ENCODE peak calls at places on chromosomes 5 and 9, in ten cellular contexts. N is AG08396, E is T-cell, K is nephron progenitor cell, A is endodermal cell, U is neural progenitor cell, V is left ventricle myocardium superior, B is retinal pigment epithelial cell, T is psoas muscle, H is PC-3. J is an unnamed sample.

GRCh38 chr9:113154936-113155335 is 4.1 kb downstream of the SLC31A2 start:
- DNase-seq in N (no peak), E (no peak), K (no peak), A (no peak), U (no peak), V (no peak), B (no peak), T (no peak), H (no peak), J (no peak)

GRCh38 chr5:108711898-108712297 is 35.8 kb upstream of the FER start:
- DNase-seq in N (no peak), E (no peak), K (no peak), A (no peak), U (no peak), V (no peak), B (no peak), T (no peak), H (no peak), J (no peak)

GRCh38 chr5:126373621-126374416 is 49.4 kb upstream of the GRAMD2B start:
- DNase-seq in N (no peak), E (peak; percentile 21), K (no peak), A (no peak), U (no peak), V (no peak), B (no peak), T (no peak), H (peak; percentile 36), J (no peak)

GRCh38 chr9:85432599-85432998 is 309.2 kb downstream of the AGTPBP1 start:
- DNase-seq in N (no peak), E (no peak), K (no peak), A (no peak), U (no peak), V (no peak), B (no peak), T (no peak), H (no peak), J (no peak)

GRCh38 chr9:89455356-89455824 is 42.5 kb downstream of the SEMA4D start:
- DNase-seq in N (no peak), E (peak; percentile 66), K (no peak), A (no peak), U (no peak), V (no peak), B (no peak), T (no peak), H (no peak), J (no peak)

GRCh38 chr5:136963521-136963920 is 535.6 kb downstream of the SPOCK1 start:
- DNase-seq in N (no peak), E (no peak), K (no peak), A (no peak), U (no peak), V (no peak), B (no peak), T (no peak), H (peak; percentile 23), J (no peak)

GRCh38 chr5:38509185-38509584 is 47.3 kb downstream of the LIFR start:
- DNase-seq in N (peak; percentile 11), E (no peak), K (no peak), A (no peak), U (no peak), V (no peak), B (no peak), T (no peak), H (peak; percentile 73), J (no peak)

GRCh38 chr5:35229076-35230042 is 928 bp downstream of the PRLR start:
- DNase-seq in N (no peak), E (no peak), K (peak; percentile 39), A (peak; percentile 93), U (peak; percentile 71), V (no peak), B (no peak), T (no peak), H (peak; percentile 61), J (no peak)

GRCh38 chr9:93093449-93094293 is 2.3 kb upstream of the CARD19 start:
- DNase-seq in N (no peak), E (no peak), K (no peak), A (peak; percentile 46), U (no peak), V (no peak), B (no peak), T (peak; percentile 52), H (no peak), J (no peak)

GRCh38 chr5:171840066-171840465 is 54.4 kb downstream of the SMIM23 start:
- DNase-seq in N (no peak), E (no peak), K (no peak), A (no peak), U (peak; percentile 17), V (no peak), B (no peak), T (no peak), H (no peak), J (no peak)

GRCh38 chr5:149271195-149271716 is 403 bp upstream of the AFAP1L1 start:
- DNase-seq in N (no peak), E (no peak), K (no peak), A (peak; percentile 82), U (no peak), V (no peak), B (no peak), T (no peak), H (no peak), J (no peak)

GRCh38 chr5:52895070-52895469 is 94.1 kb upstream of the ITGA2 start:
- DNase-seq in N (no peak), E (no peak), K (no peak), A (no peak), U (no peak), V (no peak), B (no peak), T (no peak), H (no peak), J (no peak)

GRCh38 chr9:971901-972511 is 4.4 kb upstream of the DMRT3 start:
- DNase-seq in N (no peak), E (no peak), K (peak; percentile 78), A (peak; percentile 92), U (peak; percentile 92), V (no peak), B (no peak), T (peak; percentile 67), H (no peak), J (peak; percentile 69)

GRCh38 chr5:142433526-142434321 is 108.9 kb upstream of the SPRY4 start:
- DNase-seq in N (peak; percentile 47), E (no peak), K (no peak), A (peak; percentile 35), U (no peak), V (no peak), B (no peak), T (no peak), H (no peak), J (no peak)

GRCh38 chr9:103999375-104000062 is 94.6 kb upstream of the SMC2 start:
- DNase-seq in N (no peak), E (no peak), K (no peak), A (no peak), U (no peak), V (peak; percentile 18), B (no peak), T (peak; percentile 31), H (no peak), J (no peak)

GRCh38 chr9:108272350-108272899 is 583.4 kb downstream of the ACTL7B start:
- DNase-seq in N (peak; percentile 75), E (no peak), K (peak; percentile 18), A (peak; percentile 85), U (peak; percentile 60), V (peak; percentile 58), B (no peak), T (peak; percentile 68), H (peak; percentile 54), J (peak; percentile 44)

GRCh38 chr9:34363619-34364351 is 12.9 kb downstream of the MYORG start:
- DNase-seq in N (no peak), E (no peak), K (no peak), A (peak; percentile 85), U (peak; percentile 75), V (peak; percentile 47), B (no peak), T (peak; percentile 63), H (no peak), J (no peak)

GRCh38 chr9:98097836-98098235 is 21.2 kb downstream of the TRIM14 start:
- DNase-seq in N (no peak), E (no peak), K (no peak), A (peak; percentile 26), U (peak; percentile 53), V (no peak), B (no peak), T (no peak), H (peak; percentile 18), J (no peak)

GRCh38 chr5:160793500-160793899 is 58.5 kb downstream of the ATP10B start:
- DNase-seq in N (no peak), E (no peak), K (no peak), A (no peak), U (no peak), V (no peak), B (no peak), T (no peak), H (no peak), J (no peak)

GRCh38 chr9:38713426-38713825 is 6.5 kb downstream of the FAM240B start:
- DNase-seq in N (no peak), E (no peak), K (no peak), A (no peak), U (no peak), V (no peak), B (no peak), T (no peak), H (peak; percentile 30), J (no peak)

GRCh38 chr5:96177303-96177869 is 215.7 kb upstream of the ELL2 start:
- DNase-seq in N (peak; percentile 46), E (no peak), K (no peak), A (no peak), U (no peak), V (no peak), B (peak; percentile 69), T (no peak), H (peak; percentile 94), J (peak; percentile 87)

GRCh38 chr5:170848033-170848432 is 13.8 kb upstream of the RANBP17 start:
- DNase-seq in N (no peak), E (no peak), K (no peak), A (no peak), U (no peak), V (no peak), B (no peak), T (no peak), H (peak; percentile 30), J (peak; percentile 34)

GRCh38 chr5:110702300-110702699 is 24.2 kb downstream of the TMEM232 start:
- DNase-seq in N (no peak), E (no peak), K (no peak), A (no peak), U (no peak), V (no peak), B (no peak), T (no peak), H (no peak), J (no peak)

GRCh38 chr9:93830224-93830596 is 124.9 kb downstream of the BARX1 start:
- DNase-seq in N (no peak), E (no peak), K (no peak), A (no peak), U (no peak), V (no peak), B (no peak), T (peak; percentile 42), H (no peak), J (no peak)

J was measured in MG63.